ENCODE peak calls at places on chromosomes 12 and 14, in four cellular contexts. E is GOT3, Z is EH, B is cardiac septum. I is an unnamed sample.

GRCh38 chr14:100871234-100872186 is 32.0 kb downstream of the RTL1 start:
- DNase-seq in B (peak), E (no peak), Z (peak), I (no peak)

GRCh38 chr12:82314406-82314892 is 43.7 kb downstream of the CCDC59 start:
- DNase-seq in Z (no peak), E (no peak), B (no peak), I (no peak)

GRCh38 chr12:86186449-86186848 is 69.7 kb downstream of the MGAT4C start:
- DNase-seq in B (no peak), E (no peak), Z (no peak), I (no peak)

GRCh38 chr14:99872786-99873440 is 79.7 kb downstream of the EML1 start:
- DNase-seq in Z (peak), B (no peak), E (no peak), I (no peak)

GRCh38 chr14:87698496-87698895 is 294.5 kb downstream of the GALC start:
- DNase-seq in Z (no peak), B (no peak), E (no peak), I (no peak)

GRCh38 chr14:37864128-37864527 is 268.7 kb downstream of the TTC6 start:
- DNase-seq in B (no peak), E (no peak), Z (no peak), I (no peak)

GRCh38 chr12:24226745-24227350 is 277.4 kb upstream of the SOX5 start:
- DNase-seq in B (no peak), Z (peak), E (no peak), I (no peak)

GRCh38 chr14:59251811-59252771 is 63.6 kb downstream of the DAAM1 start:
- DNase-seq in B (no peak), Z (peak), E (no peak), I (no peak)

GRCh38 chr12:109244043-109244442 is 65.0 kb downstream of the FOXN4 start:
- DNase-seq in E (no peak), Z (no peak), B (no peak), I (no peak)

GRCh38 chr14:67487937-67488893 is at the start of gene TMEM229B:
- DNase-seq in Z (peak), E (no peak), B (no peak), I (no peak)

GRCh38 chr14:60561845-60562746 is 53.1 kb downstream of the SIX6 start:
- DNase-seq in B (no peak), Z (peak), E (no peak), I (no peak)

I was measured in upper lobe of left lung.